ENCODE peak calls at places on chromosomes 12 and 14, in four cellular contexts. One of them, this sample, is unnamed.

GRCh38 chr14:30655124-30655523 is 33.0 kb downstream of the SCFD1 start:
- DNase-seq in K562: no peak
- DNase-seq in A549: no peak
- DNase-seq in HepG2: no peak
- DNase-seq in this sample: no peak

GRCh38 chr14:104425763-104426691 is 153.5 kb upstream of the C14orf180 start:
- DNase-seq in K562: no peak
- DNase-seq in A549: no peak
- DNase-seq in HepG2: no peak
- DNase-seq in this sample: no peak

GRCh38 chr14:89485264-89485663 is 68.2 kb upstream of the FOXN3 start:
- DNase-seq in K562: no peak
- DNase-seq in A549: no peak
- DNase-seq in HepG2: no peak
- DNase-seq in this sample: no peak

GRCh38 chr14:99633141-99633540 is 11.8 kb upstream of the HHIPL1 start:
- DNase-seq in K562: no peak
- DNase-seq in A549: no peak
- DNase-seq in HepG2: no peak
- DNase-seq in this sample: no peak

GRCh38 chr14:64495252-64495651 is 8.4 kb downstream of the ZBTB25 start:
- DNase-seq in K562: no peak
- DNase-seq in A549: no peak
- DNase-seq in HepG2: no peak
- DNase-seq in this sample: no peak

GRCh38 chr12:10634427-10634826 is 21.0 kb upstream of the MAGOHB start:
- DNase-seq in K562: no peak
- DNase-seq in A549: no peak
- DNase-seq in HepG2: peak
- DNase-seq in this sample: no peak

GRCh38 chr12:108839011-108839889 is 18.1 kb downstream of the SSH1 start:
- DNase-seq in K562: no peak
- DNase-seq in A549: no peak
- DNase-seq in HepG2: no peak
- DNase-seq in this sample: no peak

GRCh38 chr14:64812412-64812811 is 67.3 kb downstream of the SPTB start:
- DNase-seq in K562: peak
- DNase-seq in A549: no peak
- DNase-seq in HepG2: no peak
- DNase-seq in this sample: peak

GRCh38 chr12:131242741-131243496 is 289.2 kb downstream of the ADGRD1 start:
- DNase-seq in K562: peak
- DNase-seq in A549: peak
- DNase-seq in HepG2: no peak
- DNase-seq in this sample: peak

GRCh38 chr12:57193706-57194245 is 22.8 kb upstream of the NXPH4 start:
- DNase-seq in K562: no peak
- DNase-seq in A549: no peak
- DNase-seq in HepG2: no peak
- DNase-seq in this sample: no peak

GRCh38 chr14:62308927-62309326 is 546.7 kb downstream of the SNAPC1 start:
- DNase-seq in K562: no peak
- DNase-seq in A549: no peak
- DNase-seq in HepG2: no peak
- DNase-seq in this sample: no peak

GRCh38 chr14:71739273-71739990 is 192.8 kb upstream of the RGS6 start:
- DNase-seq in K562: no peak
- DNase-seq in A549: peak
- DNase-seq in HepG2: peak
- DNase-seq in this sample: no peak

GRCh38 chr12:110367209-110367864 is 36.2 kb downstream of the ANAPC7 start:
- DNase-seq in K562: no peak
- DNase-seq in A549: no peak
- DNase-seq in HepG2: no peak
- DNase-seq in this sample: no peak

GRCh38 chr12:110107369-110108281 is 16.5 kb upstream of the IFT81 start:
- DNase-seq in K562: no peak
- DNase-seq in A549: peak
- DNase-seq in HepG2: peak
- DNase-seq in this sample: no peak

GRCh38 chr12:51181558-51181957 is 8.6 kb upstream of the TFCP2 start:
- DNase-seq in K562: no peak
- DNase-seq in A549: no peak
- DNase-seq in HepG2: no peak
- DNase-seq in this sample: no peak

GRCh38 chr12:51186465-51186864 is 13.5 kb upstream of the TFCP2 start:
- DNase-seq in K562: no peak
- DNase-seq in A549: no peak
- DNase-seq in HepG2: no peak
- DNase-seq in this sample: no peak

GRCh38 chr12:51183349-51183748 is 10.4 kb upstream of the TFCP2 start:
- DNase-seq in K562: no peak
- DNase-seq in A549: no peak
- DNase-seq in HepG2: no peak
- DNase-seq in this sample: no peak

GRCh38 chr12:51185171-51185717 is 12.3 kb upstream of the TFCP2 start:
- DNase-seq in K562: no peak
- DNase-seq in A549: no peak
- DNase-seq in HepG2: no peak
- DNase-seq in this sample: no peak

GRCh38 chr12:51183816-51184215 is 10.9 kb upstream of the TFCP2 start:
- DNase-seq in K562: no peak
- DNase-seq in A549: no peak
- DNase-seq in HepG2: no peak
- DNase-seq in this sample: peak
- TF ChIP-seq HMGXB4 in K562: no peak
- TF ChIP-seq HMGXB4 in A549: no peak
- TF ChIP-seq HMGXB4 in HepG2: no peak
- TF ChIP-seq HMGXB4 in this sample: no peak

DNA sequence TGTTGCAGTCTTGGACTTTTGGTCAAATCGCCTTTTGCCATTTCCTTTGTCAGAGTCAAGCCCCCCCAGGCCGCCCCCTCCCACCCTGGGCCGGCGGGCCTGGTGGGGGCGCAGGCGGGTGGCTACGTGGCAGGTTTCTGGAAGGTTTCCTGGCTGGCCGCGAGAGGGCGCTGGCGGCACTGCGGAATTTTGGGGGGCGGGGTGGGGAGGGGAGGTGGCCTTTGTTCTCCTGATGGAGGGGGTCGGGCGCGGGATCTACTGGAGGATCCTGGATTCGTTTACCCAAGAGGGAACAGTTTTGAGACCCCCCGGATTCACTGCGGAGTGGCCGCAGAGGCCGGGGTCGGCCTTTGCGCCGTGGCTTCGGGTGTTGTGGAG is 1.2 kb downstream of the MEG3 start:
- DNase-seq in K562: no peak
- DNase-seq in A549: no peak
- DNase-seq in HepG2: no peak
- DNase-seq in this sample: no peak
- TF ChIP-seq HMGXB4 in K562: no peak
- TF ChIP-seq HMGXB4 in A549: no peak
- TF ChIP-seq HMGXB4 in HepG2: no peak
- TF ChIP-seq HMGXB4 in this sample: no peak

GRCh38 chr12:125312471-125312870 is 247.2 kb downstream of the AACS start:
- DNase-seq in K562: no peak
- DNase-seq in A549: no peak
- DNase-seq in HepG2: no peak
- DNase-seq in this sample: no peak
- TF ChIP-seq HMGXB4 in K562: no peak
- TF ChIP-seq HMGXB4 in A549: no peak
- TF ChIP-seq HMGXB4 in HepG2: no peak
- TF ChIP-seq HMGXB4 in this sample: no peak

GRCh38 chr14:63454436-63454835 is 88.7 kb downstream of the PPP2R5E start:
- DNase-seq in K562: no peak
- DNase-seq in A549: no peak
- DNase-seq in HepG2: no peak
- DNase-seq in this sample: no peak

GRCh38 chr14:63453443-63453936 is 89.7 kb downstream of the PPP2R5E start:
- DNase-seq in K562: no peak
- DNase-seq in A549: no peak
- DNase-seq in HepG2: no peak
- DNase-seq in this sample: no peak

GRCh38 chr14:63454863-63455622 is 88.1 kb downstream of the PPP2R5E start:
- DNase-seq in K562: no peak
- DNase-seq in A549: no peak
- DNase-seq in HepG2: no peak
- DNase-seq in this sample: no peak

GRCh38 chr14:63448841-63449240 is 94.3 kb downstream of the PPP2R5E start:
- DNase-seq in K562: no peak
- DNase-seq in A549: no peak
- DNase-seq in HepG2: no peak
- DNase-seq in this sample: no peak

DNA sequence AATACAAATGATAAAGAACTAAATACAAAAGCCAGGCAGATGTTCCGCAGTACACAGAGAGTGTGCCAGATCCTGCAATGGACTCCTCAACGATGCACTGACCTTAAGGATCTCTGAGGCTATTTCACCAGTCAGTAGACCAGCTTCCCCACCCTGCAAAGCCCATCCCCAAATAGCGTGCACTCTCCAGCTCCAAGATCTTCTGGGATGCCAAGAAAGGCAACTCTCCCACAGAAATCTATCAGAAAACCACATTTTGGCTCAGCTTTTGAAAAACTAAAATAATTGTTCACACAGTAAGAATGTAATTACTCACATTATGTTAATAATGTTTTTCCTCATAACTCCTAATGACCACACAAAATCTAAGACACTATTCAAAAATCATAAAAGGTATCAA is 90.4 kb downstream of the PPP2R5E start:
- DNase-seq in K562: no peak
- DNase-seq in A549: no peak
- DNase-seq in HepG2: no peak
- DNase-seq in this sample: no peak
- TF ChIP-seq HMGXB4 in K562: no peak
- TF ChIP-seq HMGXB4 in A549: no peak
- TF ChIP-seq HMGXB4 in HepG2: no peak
- TF ChIP-seq HMGXB4 in this sample: no peak

DNA sequence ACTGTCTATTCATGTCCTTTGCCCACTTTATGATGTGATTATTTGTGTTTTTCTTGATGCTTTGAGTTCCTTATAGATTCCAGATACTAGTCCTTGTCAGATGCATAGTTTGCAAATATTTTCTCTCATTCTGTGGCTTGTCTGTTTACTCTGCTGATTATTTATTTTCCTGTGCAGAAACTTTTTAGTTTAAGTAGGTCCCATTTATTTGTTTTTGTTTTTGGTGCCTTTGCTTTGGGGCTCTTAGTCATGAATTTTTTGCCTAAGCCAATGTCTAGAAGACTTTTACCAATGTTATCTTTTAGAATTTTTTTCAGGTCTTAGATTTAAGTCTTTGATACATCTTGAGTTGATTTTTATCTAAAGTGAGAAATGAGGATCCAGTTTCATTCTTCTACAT is 667.3 kb downstream of the SLC16A7 start:
- DNase-seq in K562: no peak
- DNase-seq in A549: no peak
- DNase-seq in HepG2: no peak
- DNase-seq in this sample: no peak
- TF ChIP-seq HMGXB4 in K562: no peak
- TF ChIP-seq HMGXB4 in A549: no peak
- TF ChIP-seq HMGXB4 in HepG2: no peak
- TF ChIP-seq HMGXB4 in this sample: no peak

GRCh38 chr14:78902010-78902623 is 731.9 kb downstream of the NRXN3 start:
- DNase-seq in K562: peak
- DNase-seq in A549: peak
- DNase-seq in HepG2: peak
- DNase-seq in this sample: peak
- TF ChIP-seq HMGXB4 in K562: no peak
- TF ChIP-seq HMGXB4 in A549: no peak
- TF ChIP-seq HMGXB4 in HepG2: no peak
- TF ChIP-seq HMGXB4 in this sample: no peak

GRCh38 chr12:4591180-4591687 is 29.2 kb downstream of the DYRK4 start:
- DNase-seq in K562: no peak
- DNase-seq in A549: no peak
- DNase-seq in HepG2: no peak
- DNase-seq in this sample: no peak
- TF ChIP-seq HMGXB4 in K562: no peak
- TF ChIP-seq HMGXB4 in A549: no peak
- TF ChIP-seq HMGXB4 in HepG2: no peak
- TF ChIP-seq HMGXB4 in this sample: no peak

GRCh38 chr12:64687816-64688599 is 71.2 kb downstream of the GNS start:
- DNase-seq in K562: no peak
- DNase-seq in A549: no peak
- DNase-seq in HepG2: peak
- DNase-seq in this sample: no peak
- TF ChIP-seq HMGXB4 in K562: no peak
- TF ChIP-seq HMGXB4 in A549: no peak
- TF ChIP-seq HMGXB4 in HepG2: no peak
- TF ChIP-seq HMGXB4 in this sample: no peak

GRCh38 chr14:22539831-22540230 is 49.2 kb downstream of the DAD1 start:
- DNase-seq in K562: no peak
- DNase-seq in A549: no peak
- DNase-seq in HepG2: no peak
- DNase-seq in this sample: no peak
- TF ChIP-seq HMGXB4 in K562: no peak
- TF ChIP-seq HMGXB4 in A549: no peak
- TF ChIP-seq HMGXB4 in HepG2: no peak
- TF ChIP-seq HMGXB4 in this sample: no peak

GRCh38 chr12:67391656-67392055 is 122.5 kb downstream of the CAND1 start:
- DNase-seq in K562: no peak
- DNase-seq in A549: no peak
- DNase-seq in HepG2: no peak
- DNase-seq in this sample: no peak

GRCh38 chr12:67391034-67391433 is 121.9 kb downstream of the CAND1 start:
- DNase-seq in K562: no peak
- DNase-seq in A549: no peak
- DNase-seq in HepG2: no peak
- DNase-seq in this sample: no peak

GRCh38 chr12:67394600-67394999 is 125.4 kb downstream of the CAND1 start:
- DNase-seq in K562: no peak
- DNase-seq in A549: no peak
- DNase-seq in HepG2: no peak
- DNase-seq in this sample: no peak
- TF ChIP-seq HMGXB4 in K562: no peak
- TF ChIP-seq HMGXB4 in A549: no peak
- TF ChIP-seq HMGXB4 in HepG2: no peak
- TF ChIP-seq HMGXB4 in this sample: no peak

This sample was measured in WTC11.